ENCODE peak calls at places on chromosomes 13 and 19, in five cellular contexts. Y is A549, G is tibial nerve, B is gastrocnemius medialis, X is adrenal gland. F is an unnamed sample.

GRCh38 chr19:54207908-54208783 is 7.5 kb downstream of the RPS9 start:
- DNase-seq in Y (no peak), G (peak; percentile 75), B (peak; percentile 48), X (peak; percentile 71), F (peak; percentile 92)

GRCh38 chr13:90502762-90503161 is 844.7 kb upstream of the MIR17HG start:
- DNase-seq in Y (no peak), G (no peak), B (no peak), X (no peak), F (no peak)

GRCh38 chr13:50527612-50528509 is 315.6 kb downstream of the DLEU7 start:
- DNase-seq in Y (no peak), G (no peak), B (peak; percentile 50), X (no peak), F (peak; percentile 51)

GRCh38 chr13:21234537-21234936 is 58.1 kb downstream of the MRPL57 start:
- DNase-seq in Y (no peak), G (no peak), B (no peak), X (no peak), F (no peak)

GRCh38 chr13:98549006-98549727 is 27.7 kb downstream of the STK24 start:
- DNase-seq in Y (no peak), G (no peak), B (no peak), X (no peak), F (no peak)

GRCh38 chr13:32415019-32415418 is 12.9 kb downstream of the N4BP2L1 start:
- DNase-seq in Y (peak; percentile 8), G (no peak), B (no peak), X (no peak), F (peak; percentile 60)

GRCh38 chr19:18475762-18476331 is 37.9 kb upstream of the ISYNA1 start:
- DNase-seq in Y (no peak), G (no peak), B (no peak), X (no peak), F (no peak)

GRCh38 chr19:36605101-36605838 is at the start of gene ZNF382:
- DNase-seq in Y (no peak), G (peak; percentile 19), B (peak; percentile 12), X (peak; percentile 89), F (peak; percentile 89)

GRCh38 chr13:97285221-97285955 is 63.3 kb downstream of the MBNL2 start:
- DNase-seq in Y (no peak), G (no peak), B (no peak), X (no peak), F (no peak)

GRCh38 chr13:30681489-30682242 is 53.7 kb upstream of the ALOX5AP start:
- DNase-seq in Y (no peak), G (no peak), B (no peak), X (no peak), F (no peak)

GRCh38 chr13:84455143-84455905 is 573.0 kb upstream of the SLITRK1 start:
- DNase-seq in Y (no peak), G (no peak), B (no peak), X (no peak), F (no peak)

GRCh38 chr13:66660013-66660804 is 569.9 kb downstream of the PCDH9 start:
- DNase-seq in Y (no peak), G (no peak), B (no peak), X (no peak), F (no peak)

GRCh38 chr13:53007872-53008271 is 20.7 kb upstream of the OLFM4 start:
- DNase-seq in Y (no peak), G (no peak), B (no peak), X (no peak), F (no peak)

GRCh38 chr13:39618546-39618945 is 15.6 kb upstream of the LHFPL6 start:
- DNase-seq in Y (no peak), G (no peak), B (no peak), X (no peak), F (no peak)

GRCh38 chr13:64087624-64088023 is 2672.0 kb upstream of the PCDH20 start:
- DNase-seq in Y (no peak), G (no peak), B (no peak), X (no peak), F (no peak)

GRCh38 chr13:29754486-29754806 is 96.0 kb downstream of the UBL3 start:
- DNase-seq in Y (no peak), G (no peak), B (no peak), X (no peak), F (peak; percentile 22)

GRCh38 chr13:112587767-112588489 is at the start of gene TUBGCP3:
- DNase-seq in Y (peak; percentile 78), G (peak; percentile 59), B (peak; percentile 61), X (peak; percentile 84), F (peak; percentile 92)
- TF ChIP-seq POLR2A in Y (peak; percentile 69), G (peak; percentile 35), B (peak; percentile 11), X (peak; percentile 72), F (peak; percentile 78)

DNA sequence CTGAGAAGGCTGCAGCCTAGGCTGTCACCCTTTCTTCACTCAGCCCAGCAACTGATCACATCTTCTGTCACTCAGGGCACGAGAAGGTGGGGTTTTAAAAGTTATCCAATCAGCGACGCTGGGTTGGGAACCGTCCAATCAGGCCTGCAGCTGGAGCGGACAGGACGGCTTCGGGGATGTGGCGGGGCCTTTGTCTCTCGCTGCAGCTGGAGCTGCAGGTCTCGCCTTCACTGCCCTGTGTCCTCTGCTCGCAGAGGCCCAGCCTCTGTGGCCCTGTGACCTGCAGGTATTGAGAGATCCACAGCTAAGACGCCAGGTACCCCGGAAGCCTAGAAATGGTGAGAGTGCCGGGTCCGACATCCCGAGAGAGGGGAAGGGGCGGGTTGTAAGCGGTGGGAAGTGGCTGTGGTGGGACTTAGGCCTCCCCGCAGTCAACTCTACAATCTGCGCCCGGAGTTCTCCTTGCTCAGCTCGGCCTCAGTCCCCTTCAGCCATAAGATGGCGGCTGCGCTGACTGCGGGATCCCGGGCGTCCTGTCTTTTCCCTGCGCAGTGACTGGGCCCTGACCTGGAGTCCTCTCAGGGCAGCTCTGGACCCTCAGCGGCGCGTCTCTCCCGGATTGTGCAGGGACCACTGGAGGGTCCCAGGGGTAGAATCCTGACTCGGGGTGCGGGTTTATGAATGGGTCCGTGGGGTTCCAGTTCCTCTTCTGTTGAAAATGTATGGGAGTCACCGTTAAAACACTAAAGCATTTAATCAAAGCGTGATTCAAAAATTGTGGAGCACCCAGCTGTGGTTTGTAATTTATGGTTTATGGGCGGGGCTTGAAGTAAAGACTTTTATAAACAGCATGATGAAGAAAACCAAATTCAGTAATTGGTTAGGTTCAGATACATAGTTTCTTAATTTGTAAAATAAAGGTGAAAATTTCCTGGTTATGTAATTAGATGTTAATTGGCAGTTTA is at the start of gene ZNF714:
- DNase-seq in Y (peak; percentile 51), G (peak; percentile 90), B (peak; percentile 76), X (peak; percentile 90), F (peak; percentile 91)
- TF ChIP-seq POLR2A in Y (peak; percentile 49), G (no peak), B (peak; percentile 21), X (peak; percentile 93), F (peak; percentile 82)

GRCh38 chr19:39401549-39402416 is 4.9 kb upstream of the ZFP36 start:
- DNase-seq in Y (no peak), G (peak; percentile 69), B (peak; percentile 19), X (peak; percentile 74), F (peak; percentile 86)

GRCh38 chr19:39405930-39406655 is 554 bp upstream of the ZFP36 start:
- DNase-seq in Y (no peak), G (peak; percentile 82), B (peak; percentile 70), X (no peak), F (peak; percentile 67)

GRCh38 chr19:39405261-39405912 is 1.3 kb upstream of the ZFP36 start:
- DNase-seq in Y (no peak), G (no peak), B (no peak), X (no peak), F (no peak)

GRCh38 chr19:39402417-39403297 is 4.0 kb upstream of the ZFP36 start:
- DNase-seq in Y (peak; percentile 75), G (peak; percentile 94), B (peak; percentile 92), X (peak; percentile 87), F (peak; percentile 91)

DNA sequence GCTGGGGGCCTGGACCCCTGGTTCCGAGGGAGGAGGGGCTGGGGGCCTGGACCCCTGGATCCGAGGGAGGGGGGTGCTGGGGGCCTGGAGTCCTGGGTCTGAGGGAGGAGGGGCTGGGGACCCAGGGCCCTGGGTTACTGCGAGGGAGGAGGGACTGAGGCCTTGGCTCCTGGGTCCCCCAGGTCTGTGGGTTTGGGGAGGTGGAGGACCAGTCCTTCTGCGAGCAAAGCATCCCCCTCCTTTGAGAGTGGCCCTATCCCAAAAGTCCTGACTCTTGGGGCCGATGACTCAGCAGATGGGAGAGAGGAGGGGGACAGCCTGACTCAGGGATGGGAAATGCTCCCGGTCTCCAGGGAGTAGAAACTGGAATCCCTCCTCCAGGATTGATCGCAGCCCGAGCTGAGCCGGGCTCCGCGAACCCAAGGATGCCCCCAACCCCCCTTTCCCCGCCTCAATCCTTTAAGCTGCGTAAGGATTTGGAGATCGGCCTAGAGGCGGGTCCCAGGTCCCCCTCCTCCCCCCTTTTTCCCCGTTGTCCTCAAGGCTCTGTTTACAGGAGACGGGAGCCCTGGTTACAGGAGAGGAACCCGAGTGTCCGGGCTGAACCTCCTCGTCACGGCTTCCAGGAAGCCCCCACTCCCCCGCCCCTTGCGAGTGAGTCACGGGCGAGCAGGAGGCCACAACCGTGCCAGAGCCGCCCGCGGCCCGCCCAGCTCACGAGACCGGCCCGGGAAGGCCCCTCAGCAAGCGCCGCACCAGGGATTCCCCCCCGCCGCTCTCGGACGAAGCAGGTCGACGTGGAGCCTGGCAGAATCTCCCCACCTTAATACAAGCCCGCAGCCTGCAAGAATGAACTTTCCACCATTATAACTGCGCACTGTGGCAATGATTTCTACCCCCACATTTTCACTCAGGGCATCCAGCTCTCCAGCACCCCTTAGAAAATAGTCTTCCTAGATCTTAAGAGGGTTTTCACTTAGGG is 3.0 kb upstream of the ZFP36 start:
- DNase-seq in Y (peak; percentile 98), G (peak; percentile 99), B (peak; percentile 99), X (peak; percentile 99), F (peak; percentile 87)
- TF ChIP-seq POLR2A in Y (no peak), G (peak; percentile 75), B (peak; percentile 93), X (peak; percentile 76), F (peak; percentile 68)

GRCh38 chr19:4182082-4182926 is at the start of the genes ANKRD24 and SIRT6:
- DNase-seq in Y (peak; percentile 94), G (peak; percentile 89), B (peak; percentile 92), X (peak; percentile 96), F (peak; percentile 98)
- TF ChIP-seq POLR2A in Y (peak; percentile 35), G (peak; percentile 50), B (peak; percentile 82), X (peak; percentile 58), F (peak; percentile 70)

DNA sequence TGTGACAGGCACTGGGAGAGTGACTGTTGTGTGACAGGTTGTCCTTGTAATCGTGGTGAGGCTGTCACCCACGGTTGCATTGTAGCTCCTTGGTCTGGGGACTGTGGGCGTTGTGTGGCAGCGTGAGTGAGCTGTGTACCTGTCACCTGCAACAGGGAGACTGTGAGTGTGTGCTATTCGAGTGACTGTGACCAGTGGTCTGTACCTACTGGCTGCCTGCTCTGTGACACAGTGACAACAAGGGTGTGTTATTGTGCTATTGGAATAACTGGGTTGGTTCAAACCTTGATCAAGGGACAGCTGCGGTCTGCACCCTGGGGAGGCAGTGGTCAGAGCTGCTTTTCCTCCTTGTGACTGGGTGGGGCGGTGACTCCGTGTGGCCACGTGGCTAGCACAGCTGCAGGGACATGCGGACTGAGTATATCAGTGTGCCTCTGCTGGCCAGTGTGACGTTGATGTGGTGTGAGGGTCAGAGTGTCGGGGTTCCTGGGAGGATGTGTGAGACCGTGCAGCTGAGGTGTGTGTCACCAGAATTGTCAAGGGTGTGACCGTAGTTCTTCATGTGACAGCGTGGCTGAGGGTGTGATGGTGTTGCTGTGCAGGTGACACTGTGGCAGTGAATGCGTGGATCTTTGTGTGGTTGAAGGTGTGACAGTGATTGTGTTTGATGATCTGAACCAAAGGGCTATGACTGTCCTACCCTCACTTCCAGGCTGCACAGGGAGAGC is 10.1 kb upstream of the NFIX start:
- DNase-seq in Y (no peak), G (peak; percentile 73), B (peak; percentile 89), X (no peak), F (peak; percentile 56)
- TF ChIP-seq POLR2A in Y (no peak), G (no peak), B (peak; percentile 55), X (peak; percentile 41), F (no peak)